ENCODE peak calls at places on chromosomes 11 and 22, in six cellular contexts. B is effector memory CD8-positive, alpha-beta T cell; Q is T-helper 1 cell; E is caudate nucleus; H is GM13977; S is hypothalamus. T is an unnamed sample.

GRCh38 chr22:36963302-36963701 is 49.9 kb downstream of the CSF2RB start:
- DNase-seq in B (no peak), Q (no peak), E (no peak), H (no peak), S (no peak), T (no peak)

GRCh38 chr11:128709402-128709801 is 15.5 kb downstream of the FLI1 start:
- DNase-seq in B (no peak), Q (no peak), E (no peak), H (no peak), S (no peak), T (no peak)

GRCh38 chr11:84480151-84480550 is 1147.0 kb downstream of the DLG2 start:
- DNase-seq in B (no peak), Q (no peak), E (no peak), H (no peak), S (no peak), T (no peak)

GRCh38 chr22:20671409-20672081 is 102.4 kb upstream of the SERPIND1 start:
- DNase-seq in B (no peak), Q (no peak), E (no peak), H (no peak), S (no peak), T (no peak)

GRCh38 chr11:102287963-102288744 is 29.1 kb upstream of the BIRC3 start:
- DNase-seq in B (peak), Q (no peak), E (no peak), H (peak), S (no peak), T (no peak)

GRCh38 chr22:24758164-24758799 is 16.2 kb downstream of the PIWIL3 start:
- DNase-seq in B (peak), Q (no peak), E (no peak), H (peak), S (peak), T (peak)

GRCh38 chr11:79139900-79140299 is 300.9 kb downstream of the TENM4 start:
- DNase-seq in B (no peak), Q (no peak), E (no peak), H (no peak), S (no peak), T (no peak)

GRCh38 chr11:47494996-47495855 is 46.3 kb upstream of the RAPSN start:
- DNase-seq in B (no peak), Q (no peak), E (no peak), H (no peak), S (no peak), T (no peak)

GRCh38 chr11:69122642-69123431 is 32.9 kb upstream of the SMIM38 start:
- DNase-seq in B (no peak), Q (no peak), E (peak), H (peak), S (no peak), T (peak)

GRCh38 chr11:128283445-128283844 is 303.9 kb downstream of the ETS1 start:
- DNase-seq in B (no peak), Q (no peak), E (no peak), H (no peak), S (no peak), T (no peak)

GRCh38 chr11:47189100-47189834 is 3.0 kb upstream of the PACSIN3 start:
- DNase-seq in B (no peak), Q (no peak), E (no peak), H (no peak), S (no peak), T (no peak)

GRCh38 chr22:23058063-23058462 is 12.3 kb upstream of the GNAZ start:
- DNase-seq in B (no peak), Q (no peak), E (no peak), H (no peak), S (no peak), T (no peak)

GRCh38 chr11:92141159-92141558 is 83.5 kb upstream of the FAT3 start:
- DNase-seq in B (no peak), Q (no peak), E (no peak), H (no peak), S (no peak), T (no peak)

GRCh38 chr11:48170176-48170839 is 46.3 kb upstream of the OR4B1 start:
- DNase-seq in B (no peak), Q (no peak), E (no peak), H (no peak), S (no peak), T (no peak)

GRCh38 chr11:44674809-44675208 is 52.0 kb upstream of the TSPAN18 start:
- DNase-seq in B (no peak), Q (no peak), E (no peak), H (no peak), S (no peak), T (no peak)

GRCh38 chr11:60937811-60938210 is 13.6 kb downstream of the TMEM132A start:
- DNase-seq in B (no peak), Q (no peak), E (no peak), H (no peak), S (no peak), T (no peak)

GRCh38 chr11:129950319-129951034 is 52.2 kb downstream of the PRDM10 start:
- DNase-seq in B (no peak), Q (no peak), E (no peak), H (no peak), S (no peak), T (no peak)

GRCh38 chr22:39932918-39933649 is 27.1 kb upstream of the TMA7B start:
- DNase-seq in B (peak), Q (no peak), E (no peak), H (peak), S (no peak), T (peak)

GRCh38 chr11:64112771-64113461 is 53.0 kb downstream of the MACROD1 start:
- DNase-seq in B (no peak), Q (no peak), E (no peak), H (no peak), S (no peak), T (no peak)

GRCh38 chr11:31529189-31529588 is 19.6 kb downstream of the ELP4 start:
- DNase-seq in B (no peak), Q (no peak), E (no peak), H (no peak), S (no peak), T (no peak)

GRCh38 chr11:9170450-9170849 is 79.1 kb upstream of the SCUBE2 start:
- DNase-seq in B (no peak), Q (no peak), E (no peak), H (no peak), S (no peak), T (no peak)

GRCh38 chr11:100639140-100639539 is 47.9 kb upstream of the ARHGAP42 start:
- DNase-seq in B (no peak), Q (no peak), E (no peak), H (no peak), S (peak), T (no peak)

GRCh38 chr22:33896154-33896800 is 24.0 kb downstream of the LARGE1 start:
- DNase-seq in B (no peak), Q (no peak), E (no peak), H (no peak), S (no peak), T (no peak)

GRCh38 chr11:119885067-119885466 is 156.1 kb upstream of the NECTIN1 start:
- DNase-seq in B (no peak), Q (no peak), E (no peak), H (no peak), S (no peak), T (no peak)

GRCh38 chr11:125036933-125037332 is 26.2 kb upstream of the SLC37A2 start:
- DNase-seq in B (no peak), Q (no peak), E (no peak), H (no peak), S (no peak), T (no peak)

GRCh38 chr11:65502274-65502851 is 3.5 kb downstream of the MALAT1 start:
- DNase-seq in B (no peak), Q (no peak), E (no peak), H (no peak), S (no peak), T (no peak)

GRCh38 chr11:35049906-35050531 is 89.0 kb upstream of the CD44 start:
- DNase-seq in B (no peak), Q (no peak), E (no peak), H (no peak), S (no peak), T (no peak)

GRCh38 chr11:76638267-76639197 is 32.0 kb downstream of the LRRC32 start:
- DNase-seq in B (no peak), Q (no peak), E (no peak), H (no peak), S (no peak), T (no peak)

GRCh38 chr11:134530826-134531225 is 118.8 kb upstream of the B3GAT1 start:
- DNase-seq in B (no peak), Q (no peak), E (no peak), H (no peak), S (no peak), T (no peak)

GRCh38 chr11:128472128-128473110 is 114.9 kb downstream of the ETS1 start:
- DNase-seq in B (no peak), Q (no peak), E (no peak), H (peak), S (no peak), T (no peak)

T was measured in effector CD8-positive, alpha-beta T cell.